ENCODE peak calls at places on chromosomes 3 and 15, in four cellular contexts. U is epithelial cell of proximal tubule, G is HFFc6, R is OCI-LY7. E is an unnamed sample.

GRCh38 chr15:90881978-90882721 is 2.2 kb upstream of the FES start:
- DNase-seq in U (no peak), G (no peak), R (no peak), E (no peak)

GRCh38 chr3:57949779-57950618 is 58.2 kb upstream of the FLNB start:
- DNase-seq in R (no peak), G (peak), U (peak), E (no peak)

GRCh38 chr3:187000711-187001151 is 70.4 kb downstream of the ST6GAL1 start:
- DNase-seq in R (peak), G (no peak), U (no peak), E (no peak)

GRCh38 chr15:93801206-93801605 is 430.2 kb upstream of the MCTP2 start:
- DNase-seq in R (no peak), G (no peak), U (no peak), E (no peak)

GRCh38 chr3:143134446-143134845 is 14.9 kb downstream of the CHST2 start:
- DNase-seq in R (no peak), U (no peak), G (no peak), E (no peak)

GRCh38 chr3:40096561-40097506 is 212.7 kb upstream of the EIF1B start:
- DNase-seq in R (no peak), G (peak), U (no peak), E (no peak)

GRCh38 chr15:92158426-92158825 is 235.3 kb upstream of the ST8SIA2 start:
- DNase-seq in R (no peak), G (no peak), U (no peak), E (no peak)

GRCh38 chr3:170636609-170637008 is 50.7 kb upstream of the SLC7A14 start:
- DNase-seq in G (no peak), R (no peak), U (no peak), E (no peak)

GRCh38 chr15:51131596-51132290 is 37.0 kb upstream of the TNFAIP8L3 start:
- DNase-seq in R (no peak), U (no peak), G (no peak), E (no peak)

GRCh38 chr15:68789041-68789920 is 31.4 kb downstream of the ANP32A start:
- DNase-seq in U (no peak), R (no peak), G (no peak), E (no peak)

GRCh38 chr15:82850731-82851130 is 41.3 kb downstream of the WHAMM start:
- DNase-seq in U (no peak), R (no peak), G (no peak), E (no peak)

GRCh38 chr3:149128856-149129255 is 582 bp upstream of the HPS3 start:
- DNase-seq in G (no peak), U (no peak), R (peak), E (no peak)

GRCh38 chr15:29063646-29064045 is 177.9 kb downstream of the APBA2 start:
- DNase-seq in G (no peak), R (no peak), U (no peak), E (no peak)

GRCh38 chr3:43995929-43996378 is 245.7 kb upstream of the TOPAZ1 start:
- DNase-seq in G (no peak), R (peak), U (no peak), E (peak)

GRCh38 chr3:50610181-50610971 is 1.2 kb downstream of the CISH start:
- DNase-seq in G (no peak), U (no peak), R (no peak), E (peak)

GRCh38 chr3:40042752-40043443 is 233.5 kb downstream of the MYRIP start:
- DNase-seq in G (peak), U (no peak), R (no peak), E (no peak)

GRCh38 chr15:29346998-29347397 is 77.4 kb upstream of the NSMCE3 start:
- DNase-seq in U (no peak), R (no peak), G (no peak), E (no peak)

GRCh38 chr15:63327648-63328421 is 50.4 kb downstream of the APH1B start:
- DNase-seq in U (no peak), R (no peak), G (no peak), E (no peak)

GRCh38 chr3:8959683-8960082 is 3.6 kb downstream of the RAD18 start:
- DNase-seq in G (no peak), R (peak), U (no peak), E (peak)

GRCh38 chr3:50533346-50533745 is 29.9 kb upstream of the CACNA2D2 start:
- DNase-seq in R (no peak), U (no peak), G (no peak), E (no peak)

GRCh38 chr3:160677459-160677901 is 520 bp downstream of the ARL14 start:
- DNase-seq in G (peak), U (no peak), R (no peak), E (no peak)

GRCh38 chr15:62781081-62781497 is 261.5 kb upstream of the TPM1 start:
- DNase-seq in U (no peak), G (no peak), R (no peak), E (peak)

GRCh38 chr3:124558898-124559649 is 171.2 kb upstream of the UMPS start:
- DNase-seq in G (peak), U (peak), R (no peak), E (no peak)